ENCODE peak calls at places on chromosomes 11 and 22, in seven cellular contexts. One of them, this sample, is unnamed.
A peak's percentile ranks its signal among the peaks of the same experiment; 100 is the strongest.

GRCh38 chr11:102639656-102640055 is 14.5 kb upstream of the MMP20 start:
- DNase-seq in A549: no peak
- DNase-seq in fibroblast of lung: no peak
- DNase-seq in GM23338: no peak
- DNase-seq in thoracic aorta: no peak
- DNase-seq in ovary: no peak
- DNase-seq in adrenal gland: no peak
- DNase-seq in this sample: no peak

GRCh38 chr11:92605667-92606066 is 363.8 kb upstream of the MTNR1B start:
- DNase-seq in A549: no peak
- DNase-seq in fibroblast of lung: no peak
- DNase-seq in GM23338: no peak
- DNase-seq in thoracic aorta: no peak
- DNase-seq in ovary: no peak
- DNase-seq in adrenal gland: no peak
- DNase-seq in this sample: no peak

GRCh38 chr11:117803896-117804295 is 6.9 kb upstream of the DSCAML1 start:
- DNase-seq in A549: no peak
- DNase-seq in fibroblast of lung: no peak
- DNase-seq in GM23338: no peak
- DNase-seq in thoracic aorta: no peak
- DNase-seq in ovary: no peak
- DNase-seq in adrenal gland: no peak
- DNase-seq in this sample: no peak

GRCh38 chr11:120304526-120304925 is 20.6 kb upstream of the TLCD5 start:
- DNase-seq in A549: peak; percentile 43
- DNase-seq in fibroblast of lung: peak; percentile 57
- DNase-seq in GM23338: no peak
- DNase-seq in thoracic aorta: no peak
- DNase-seq in ovary: no peak
- DNase-seq in adrenal gland: no peak
- DNase-seq in this sample: peak; percentile 16

GRCh38 chr22:26398741-26399153 is 30.3 kb upstream of the ASPHD2 start:
- DNase-seq in A549: peak; percentile 60
- DNase-seq in fibroblast of lung: peak; percentile 77
- DNase-seq in GM23338: peak; percentile 84
- DNase-seq in thoracic aorta: no peak
- DNase-seq in ovary: peak; percentile 21
- DNase-seq in adrenal gland: peak; percentile 70
- DNase-seq in this sample: peak; percentile 64

GRCh38 chr11:121237686-121238658 is 54.6 kb upstream of the SC5D start:
- DNase-seq in A549: no peak
- DNase-seq in fibroblast of lung: peak; percentile 97
- DNase-seq in GM23338: no peak
- DNase-seq in thoracic aorta: no peak
- DNase-seq in ovary: no peak
- DNase-seq in adrenal gland: no peak
- DNase-seq in this sample: peak; percentile 2

GRCh38 chr22:23509571-23510302 is 70.4 kb downstream of the IGLL1 start:
- DNase-seq in A549: no peak
- DNase-seq in fibroblast of lung: peak; percentile 47
- DNase-seq in GM23338: no peak
- DNase-seq in thoracic aorta: no peak
- DNase-seq in ovary: peak; percentile 52
- DNase-seq in adrenal gland: no peak
- DNase-seq in this sample: peak; percentile 27

GRCh38 chr22:44368611-44369010 is 55.9 kb upstream of the SHISAL1 start:
- DNase-seq in A549: no peak
- DNase-seq in fibroblast of lung: no peak
- DNase-seq in GM23338: no peak
- DNase-seq in thoracic aorta: no peak
- DNase-seq in ovary: peak; percentile 7
- DNase-seq in adrenal gland: no peak
- DNase-seq in this sample: no peak

GRCh38 chr22:50606561-50607365 is 6.2 kb downstream of the MAPK8IP2 start:
- DNase-seq in A549: no peak
- DNase-seq in fibroblast of lung: no peak
- DNase-seq in GM23338: no peak
- DNase-seq in thoracic aorta: no peak
- DNase-seq in ovary: no peak
- DNase-seq in adrenal gland: no peak
- DNase-seq in this sample: no peak

GRCh38 chr11:98729118-98729517 is 291.6 kb upstream of the CNTN5 start:
- DNase-seq in A549: no peak
- DNase-seq in fibroblast of lung: no peak
- DNase-seq in GM23338: no peak
- DNase-seq in thoracic aorta: no peak
- DNase-seq in ovary: no peak
- DNase-seq in adrenal gland: no peak
- DNase-seq in this sample: no peak

GRCh38 chr11:35061516-35062440 is 77.2 kb upstream of the CD44 start:
- DNase-seq in A549: peak; percentile 51
- DNase-seq in fibroblast of lung: no peak
- DNase-seq in GM23338: no peak
- DNase-seq in thoracic aorta: no peak
- DNase-seq in ovary: no peak
- DNase-seq in adrenal gland: no peak
- DNase-seq in this sample: peak; percentile 52

GRCh38 chr11:587978-588380 is 11.7 kb downstream of the PHRF1 start:
- DNase-seq in A549: peak; percentile 73
- DNase-seq in fibroblast of lung: peak; percentile 60
- DNase-seq in GM23338: no peak
- DNase-seq in thoracic aorta: no peak
- DNase-seq in ovary: no peak
- DNase-seq in adrenal gland: peak; percentile 85
- DNase-seq in this sample: peak; percentile 91

GRCh38 chr11:70192666-70193410 is 10.3 kb upstream of the FADD start:
- DNase-seq in A549: no peak
- DNase-seq in fibroblast of lung: no peak
- DNase-seq in GM23338: no peak
- DNase-seq in thoracic aorta: no peak
- DNase-seq in ovary: no peak
- DNase-seq in adrenal gland: no peak
- DNase-seq in this sample: no peak

GRCh38 chr11:70200212-70200844 is 2.8 kb upstream of the FADD start:
- DNase-seq in A549: no peak
- DNase-seq in fibroblast of lung: peak; percentile 15
- DNase-seq in GM23338: no peak
- DNase-seq in thoracic aorta: no peak
- DNase-seq in ovary: no peak
- DNase-seq in adrenal gland: no peak
- DNase-seq in this sample: no peak

GRCh38 chr11:70193411-70194292 is 9.4 kb upstream of the FADD start:
- DNase-seq in A549: no peak
- DNase-seq in fibroblast of lung: no peak
- DNase-seq in GM23338: no peak
- DNase-seq in thoracic aorta: no peak
- DNase-seq in ovary: no peak
- DNase-seq in adrenal gland: no peak
- DNase-seq in this sample: no peak

GRCh38 chr11:70191495-70192140 is 11.5 kb upstream of the FADD start:
- DNase-seq in A549: peak; percentile 79
- DNase-seq in fibroblast of lung: peak; percentile 45
- DNase-seq in GM23338: peak; percentile 90
- DNase-seq in thoracic aorta: no peak
- DNase-seq in ovary: peak; percentile 67
- DNase-seq in adrenal gland: peak; percentile 75
- DNase-seq in this sample: peak; percentile 58

DNA sequence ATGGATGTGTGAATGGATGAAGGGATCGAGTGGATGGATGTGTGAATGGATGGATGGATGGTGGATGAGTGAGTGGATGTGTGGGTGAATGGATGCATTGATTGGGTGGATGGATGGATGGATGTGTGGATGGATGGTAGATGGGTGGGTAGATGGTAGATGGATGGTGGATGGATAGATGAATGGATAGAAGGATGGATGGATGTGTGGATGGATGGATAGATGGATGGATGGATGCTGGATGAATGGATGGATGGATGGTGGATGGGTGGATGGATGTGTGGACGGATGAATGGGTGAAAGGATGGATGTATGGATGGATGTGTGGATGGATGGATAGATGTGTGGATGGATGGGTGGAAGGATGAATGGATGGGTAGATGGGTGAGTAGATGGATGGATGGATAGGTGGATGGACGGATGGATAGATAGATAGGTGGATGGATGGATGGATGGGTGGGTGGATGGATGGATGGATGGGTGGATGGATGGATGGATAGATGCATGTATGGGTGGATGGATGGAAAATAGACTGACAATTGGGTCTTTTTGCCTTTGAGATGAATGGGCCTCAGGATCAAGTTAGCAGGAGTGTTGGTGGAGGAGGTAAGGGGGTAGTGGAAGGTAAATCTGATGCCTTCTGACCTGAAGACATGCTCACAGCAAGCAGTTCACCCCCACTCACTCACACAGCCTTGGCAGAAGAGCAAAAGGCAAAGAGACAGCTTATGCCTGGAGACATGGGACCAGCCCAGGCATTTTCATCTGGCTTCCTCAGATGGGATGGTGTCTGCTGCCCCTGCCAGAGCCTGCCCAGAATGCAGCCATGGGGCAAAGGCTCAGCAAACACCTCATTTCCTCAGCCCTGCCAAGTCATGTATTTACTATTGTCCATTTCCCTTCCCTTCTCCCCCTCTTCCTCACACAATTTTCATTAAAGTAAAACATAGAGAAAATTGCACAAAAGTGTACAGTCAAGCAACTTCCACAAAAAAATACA is 8.0 kb upstream of the FADD start:
- DNase-seq in A549: no peak
- DNase-seq in fibroblast of lung: no peak
- DNase-seq in GM23338: no peak
- DNase-seq in thoracic aorta: no peak
- DNase-seq in ovary: no peak
- DNase-seq in adrenal gland: no peak
- DNase-seq in this sample: no peak
- TF ChIP-seq CTCF in A549: no peak
- TF ChIP-seq CTCF in fibroblast of lung: no peak
- TF ChIP-seq CTCF in GM23338: no peak
- TF ChIP-seq CTCF in thoracic aorta: no peak
- TF ChIP-seq CTCF in ovary: no peak
- TF ChIP-seq CTCF in adrenal gland: no peak
- TF ChIP-seq CTCF in this sample: no peak

GRCh38 chr22:38501797-38502672 is 4.1 kb downstream of the DDX17 start:
- DNase-seq in A549: no peak
- DNase-seq in fibroblast of lung: no peak
- DNase-seq in GM23338: no peak
- DNase-seq in thoracic aorta: no peak
- DNase-seq in ovary: no peak
- DNase-seq in adrenal gland: no peak
- DNase-seq in this sample: no peak

GRCh38 chr22:38506118-38506962 is at the start of gene DDX17:
- DNase-seq in A549: peak; percentile 91
- DNase-seq in fibroblast of lung: peak; percentile 94
- DNase-seq in GM23338: peak; percentile 98
- DNase-seq in thoracic aorta: peak; percentile 81
- DNase-seq in ovary: peak; percentile 92
- DNase-seq in adrenal gland: peak; percentile 93
- DNase-seq in this sample: peak; percentile 99

GRCh38 chr22:38504731-38505594 is 1.1 kb downstream of the DDX17 start:
- DNase-seq in A549: peak; percentile 41
- DNase-seq in fibroblast of lung: peak; percentile 59
- DNase-seq in GM23338: peak; percentile 53
- DNase-seq in thoracic aorta: no peak
- DNase-seq in ovary: peak; percentile 51
- DNase-seq in adrenal gland: peak; percentile 61
- DNase-seq in this sample: peak; percentile 65

GRCh38 chr22:38505595-38506117 is 455 bp downstream of the DDX17 start:
- DNase-seq in A549: peak; percentile 59
- DNase-seq in fibroblast of lung: peak; percentile 60
- DNase-seq in GM23338: peak; percentile 52
- DNase-seq in thoracic aorta: peak; percentile 25
- DNase-seq in ovary: peak; percentile 86
- DNase-seq in adrenal gland: peak; percentile 84
- DNase-seq in this sample: peak; percentile 67

DNA sequence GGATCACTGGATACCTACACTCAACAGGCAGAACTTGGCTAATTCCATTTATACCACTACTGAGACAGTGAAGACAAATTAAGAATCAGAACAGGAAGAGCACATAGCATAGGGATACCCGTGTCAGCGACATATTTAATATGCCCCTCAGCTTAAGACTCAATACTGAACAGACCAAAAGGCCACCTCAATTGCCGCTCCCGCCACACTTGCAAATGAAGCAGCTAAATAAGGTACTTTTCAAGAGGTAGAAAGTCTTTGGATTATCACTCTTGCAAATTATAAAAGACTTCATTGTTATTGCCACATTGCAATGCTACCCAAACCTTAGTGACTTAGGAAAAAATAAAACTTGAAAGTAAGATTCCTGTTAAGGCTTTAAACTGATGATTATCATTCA is 3.1 kb downstream of the DDX17 start:
- DNase-seq in A549: no peak
- DNase-seq in fibroblast of lung: no peak
- DNase-seq in GM23338: no peak
- DNase-seq in thoracic aorta: no peak
- DNase-seq in ovary: no peak
- DNase-seq in adrenal gland: no peak
- DNase-seq in this sample: no peak
- H3K4me3 ChIP-seq in A549: peak overlapping the region; percentile 14
- H3K4me3 ChIP-seq in fibroblast of lung: peak overlapping the region; percentile 96
- H3K4me3 ChIP-seq in GM23338: peak overlapping the region; percentile 99
- H3K4me3 ChIP-seq in thoracic aorta: peak overlapping the region; percentile 95
- H3K4me3 ChIP-seq in ovary: peak overlapping the region; percentile 13
- H3K4me3 ChIP-seq in adrenal gland: peak overlapping the region; percentile 11
- H3K4me3 ChIP-seq in this sample: peak overlapping the region; percentile 74

DNA sequence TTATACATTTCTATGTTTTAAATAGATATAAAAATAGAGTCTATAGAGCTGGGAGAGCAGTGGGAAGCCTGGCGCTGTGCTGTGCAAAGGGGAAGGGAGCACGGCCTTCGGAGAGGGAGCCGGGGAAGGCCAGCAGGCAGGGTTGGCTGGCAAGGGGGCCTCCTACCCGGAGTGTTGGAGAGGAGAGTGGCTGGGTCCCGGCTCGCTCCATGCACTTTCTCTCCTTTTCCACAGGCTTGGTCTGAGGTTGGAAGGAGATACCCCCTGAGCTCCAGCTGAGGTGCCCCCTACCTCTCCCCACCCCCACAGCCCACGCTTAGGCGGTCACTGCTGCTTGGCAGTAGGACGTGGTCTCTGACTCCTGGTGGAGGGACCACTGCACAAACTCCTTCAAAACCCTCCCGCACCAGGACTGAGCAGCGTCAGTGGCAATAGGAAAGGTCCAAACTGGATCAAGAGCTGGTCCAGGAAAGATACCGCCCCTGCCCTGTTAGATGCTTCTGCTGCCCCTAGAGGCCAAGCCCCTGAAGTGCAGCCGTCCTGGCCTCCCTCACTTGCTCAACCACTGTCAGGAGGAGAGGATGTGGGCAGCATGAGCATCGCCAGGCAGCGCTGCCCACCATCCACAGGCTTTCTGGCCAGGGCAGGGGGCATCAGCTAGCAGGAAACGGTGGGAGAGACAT is 52.9 kb downstream of the SYT13 start:
- DNase-seq in A549: peak; percentile 61
- DNase-seq in fibroblast of lung: peak; percentile 34
- DNase-seq in GM23338: peak; percentile 87
- DNase-seq in thoracic aorta: peak; percentile 36
- DNase-seq in ovary: peak; percentile 68
- DNase-seq in adrenal gland: peak; percentile 56
- DNase-seq in this sample: peak; percentile 43
- TF ChIP-seq CTCF in A549: peak; percentile 61
- TF ChIP-seq CTCF in fibroblast of lung: peak; percentile 93
- TF ChIP-seq CTCF in GM23338: peak; percentile 72
- TF ChIP-seq CTCF in thoracic aorta: peak; percentile 85
- TF ChIP-seq CTCF in ovary: peak; percentile 55
- TF ChIP-seq CTCF in adrenal gland: peak; percentile 70
- TF ChIP-seq CTCF in this sample: peak; percentile 92

GRCh38 chr11:66609951-66610617 is 6.3 kb upstream of the RBM14 start:
- DNase-seq in A549: no peak
- DNase-seq in fibroblast of lung: no peak
- DNase-seq in GM23338: no peak
- DNase-seq in thoracic aorta: no peak
- DNase-seq in ovary: no peak
- DNase-seq in adrenal gland: no peak
- DNase-seq in this sample: no peak
- H3K4me3 ChIP-seq in A549: no peak overlapping the region
- H3K4me3 ChIP-seq in fibroblast of lung: no peak overlapping the region
- H3K4me3 ChIP-seq in GM23338: no peak overlapping the region
- H3K4me3 ChIP-seq in thoracic aorta: no peak overlapping the region
- H3K4me3 ChIP-seq in ovary: no peak overlapping the region
- H3K4me3 ChIP-seq in adrenal gland: no peak overlapping the region
- H3K4me3 ChIP-seq in this sample: no peak overlapping the region